ENCODE peak calls at places on chromosomes 12 and 14, in eight cellular contexts. E, V, Z, T, N, D, U and C are unnamed samples. For H3K4me1 and H3K36me3, the result is how much of the 10 kb centered on the place peaks cover.

GRCh38 chr14:77059276-77059934 is 30.9 kb upstream of the IRF2BPL start:
- DNase-seq in E (peak), V (no peak), Z (peak), T (no peak), N (no peak), D (no peak), U (peak), C (no peak)

GRCh38 chr12:122893208-122894151 is 2.4 kb downstream of the VPS37B start:
- DNase-seq in E (no peak), V (no peak), Z (no peak), T (no peak), N (no peak), D (no peak), U (no peak), C (no peak)

GRCh38 chr14:98548071-98548686 is 723.8 kb downstream of the BCL11B start:
- DNase-seq in E (no peak), V (no peak), Z (no peak), T (no peak), N (no peak), D (no peak), U (no peak), C (no peak)

GRCh38 chr12:47707905-47708543 is 2.2 kb upstream of the RPAP3 start:
- DNase-seq in E (no peak), V (no peak), Z (peak), T (no peak), N (no peak), D (no peak), U (no peak), C (no peak)

GRCh38 chr14:75566321-75566720 is 12.1 kb upstream of the FLVCR2 start:
- DNase-seq in E (no peak), V (no peak), Z (no peak), T (no peak), N (no peak), D (no peak), U (no peak), C (no peak)

GRCh38 chr12:42524716-42525115 is 64.8 kb downstream of the PRICKLE1 start:
- DNase-seq in E (no peak), V (no peak), Z (no peak), T (no peak), N (no peak), D (no peak), U (no peak), C (no peak)

GRCh38 chr12:103334447-103334846 is 161.3 kb downstream of the C12orf42 start:
- DNase-seq in E (no peak), V (no peak), Z (no peak), T (no peak), N (no peak), D (no peak), U (no peak), C (no peak)

GRCh38 chr12:56522486-56523193 is 1.0 kb downstream of the RBMS2 start:
- DNase-seq in E (no peak), V (no peak), Z (peak), T (no peak), N (no peak), D (no peak), U (peak), C (no peak)

GRCh38 chr14:52314521-52315354 is 626 bp downstream of the PTGER2 start:
- DNase-seq in E (peak), V (peak), Z (peak), T (no peak), N (no peak), D (peak), U (no peak), C (no peak)

GRCh38 chr12:28709996-28710685 is 438.9 kb upstream of the FAR2 start:
- DNase-seq in E (no peak), V (no peak), Z (no peak), T (no peak), N (no peak), D (no peak), U (no peak), C (no peak)

GRCh38 chr12:107405436-107405835 is 280.2 kb upstream of the PWP1 start:
- DNase-seq in E (no peak), V (peak), Z (no peak), T (peak), N (no peak), D (no peak), U (no peak), C (no peak)

GRCh38 chr12:45637706-45638105 is 91.8 kb upstream of the ARID2 start:
- DNase-seq in E (no peak), V (no peak), Z (no peak), T (no peak), N (no peak), D (no peak), U (no peak), C (no peak)

GRCh38 chr12:65867428-65867827 is 43.1 kb downstream of the HMGA2 start:
- DNase-seq in E (no peak), V (no peak), Z (no peak), T (no peak), N (no peak), D (no peak), U (no peak), C (no peak)

GRCh38 chr12:88571543-88571942 is 8.7 kb downstream of the KITLG start:
- DNase-seq in E (no peak), V (no peak), Z (no peak), T (no peak), N (no peak), D (no peak), U (no peak), C (no peak)

GRCh38 chr12:82651489-82651888 is 35.2 kb upstream of the TMTC2 start:
- DNase-seq in E (no peak), V (no peak), Z (no peak), T (no peak), N (no peak), D (no peak), U (no peak), C (no peak)

GRCh38 chr14:105075364-105076295 is 10.4 kb upstream of the GPR132 start:
- DNase-seq in E (peak), V (peak), Z (peak), T (peak), N (no peak), D (peak), U (peak), C (no peak)

GRCh38 chr14:93959239-93960107 is 16.9 kb downstream of the ASB2 start:
- DNase-seq in E (peak), V (no peak), Z (peak), T (peak), N (no peak), D (peak), U (peak), C (peak)

GRCh38 chr12:38370311-38370710 is 53.7 kb downstream of the ALG10B start:
- DNase-seq in E (no peak), V (no peak), Z (no peak), T (no peak), N (no peak), D (no peak), U (no peak), C (no peak)

GRCh38 chr12:106084048-106084671 is 54.6 kb downstream of the NUAK1 start:
- DNase-seq in E (no peak), V (no peak), Z (peak), T (no peak), N (no peak), D (no peak), U (no peak), C (no peak)

GRCh38 chr14:89279649-89280232 is 137.3 kb downstream of the FOXN3 start:
- DNase-seq in E (no peak), V (no peak), Z (no peak), T (no peak), N (no peak), D (no peak), U (no peak), C (no peak)

GRCh38 chr12:27431185-27431584 is 15.4 kb upstream of the SMCO2 start:
- DNase-seq in E (no peak), V (no peak), Z (no peak), T (no peak), N (no peak), D (no peak), U (no peak), C (no peak)

GRCh38 chr12:14403711-14404164 is 38.3 kb downstream of the ATF7IP start:
- DNase-seq in E (no peak), V (no peak), Z (peak), T (peak), N (no peak), D (no peak), U (no peak), C (no peak)

GRCh38 chr14:67240168-67240932 is 885 bp upstream of the PALS1 start:
- DNase-seq in E (peak), V (peak), Z (no peak), T (peak), N (peak), D (peak), U (peak), C (no peak)

GRCh38 chr14:53814371-53814770 is 142.3 kb downstream of the BMP4 start:
- DNase-seq in E (no peak), V (no peak), Z (no peak), T (no peak), N (no peak), D (no peak), U (no peak), C (no peak)
- H3K4me1 ChIP-seq in E (under half), V (under half), Z (under half), T (under half), N (under half), D (under half), U (under half), C (under half)

GRCh38 chr12:111267171-111267570 is 101.7 kb downstream of the PHETA1 start:
- DNase-seq in E (no peak), V (no peak), Z (no peak), T (no peak), N (no peak), D (no peak), U (no peak), C (no peak)
- H3K36me3 ChIP-seq in E (under half), V (under half), Z (under half), T (under half), N (under half), D (under half), U (under half), C (under half)

GRCh38 chr12:3164454-3165310 is 87.5 kb downstream of the TSPAN9 start:
- DNase-seq in E (peak), V (no peak), Z (no peak), T (no peak), N (no peak), D (no peak), U (no peak), C (no peak)
- H3K4me1 ChIP-seq in E (under half), V (half or more), Z (under half), T (under half), N (under half), D (under half), U (under half), C (under half)

GRCh38 chr12:111447571-111448265 is 42.0 kb downstream of the SH2B3 start:
- DNase-seq in E (no peak), V (no peak), Z (peak), T (no peak), N (no peak), D (no peak), U (no peak), C (no peak)
- H3K36me3 ChIP-seq in E (half or more), V (under half), Z (half or more), T (under half), N (half or more), D (half or more), U (half or more), C (under half)

GRCh38 chr12:96208801-96209534 is 14.8 kb downstream of the ELK3 start:
- DNase-seq in E (peak), V (no peak), Z (no peak), T (no peak), N (no peak), D (no peak), U (no peak), C (no peak)
- H3K4me1 ChIP-seq in E (under half), V (half or more), Z (under half), T (under half), N (under half), D (under half), U (under half), C (under half)

DNA sequence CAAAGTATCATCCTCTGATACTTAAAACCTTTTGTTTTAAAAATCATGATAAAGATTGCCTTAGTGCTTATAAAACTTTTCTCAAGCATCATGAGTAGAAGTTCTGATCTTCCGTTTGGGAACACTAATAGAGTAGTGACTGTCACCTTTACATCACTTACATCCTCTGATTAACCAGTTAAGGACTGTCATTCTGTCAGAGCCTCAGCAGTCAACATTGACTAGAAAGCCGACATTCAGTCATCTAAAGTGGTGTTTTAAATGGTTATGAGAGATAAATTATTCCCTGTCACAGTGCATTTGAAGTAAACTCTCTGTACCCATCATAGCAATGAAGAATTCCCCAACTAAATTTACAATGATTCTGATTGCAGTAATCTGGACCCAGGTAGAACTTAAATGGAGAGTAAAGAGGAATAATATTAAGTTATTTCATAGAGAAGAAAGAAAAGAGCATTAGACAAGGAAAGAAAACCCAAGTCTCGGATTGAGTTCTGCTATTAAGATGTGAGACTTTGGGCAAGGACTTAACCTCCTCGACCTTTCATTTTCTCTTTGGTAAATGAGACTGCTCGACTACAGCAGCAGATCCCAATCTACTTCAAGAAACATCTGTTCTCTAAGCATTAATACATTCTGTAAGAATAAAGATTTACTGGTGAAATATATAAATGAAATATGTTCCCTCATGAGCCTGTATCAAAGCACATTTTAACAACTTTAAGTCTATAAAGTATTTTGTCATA is 563.9 kb upstream of the LMO3 start:
- DNase-seq in E (no peak), V (no peak), Z (no peak), T (no peak), N (no peak), D (no peak), U (no peak), C (no peak)
- H3K36me3 ChIP-seq in E (under half), V (under half), Z (under half), T (under half), N (under half), D (under half), U (under half), C (under half)

DNA sequence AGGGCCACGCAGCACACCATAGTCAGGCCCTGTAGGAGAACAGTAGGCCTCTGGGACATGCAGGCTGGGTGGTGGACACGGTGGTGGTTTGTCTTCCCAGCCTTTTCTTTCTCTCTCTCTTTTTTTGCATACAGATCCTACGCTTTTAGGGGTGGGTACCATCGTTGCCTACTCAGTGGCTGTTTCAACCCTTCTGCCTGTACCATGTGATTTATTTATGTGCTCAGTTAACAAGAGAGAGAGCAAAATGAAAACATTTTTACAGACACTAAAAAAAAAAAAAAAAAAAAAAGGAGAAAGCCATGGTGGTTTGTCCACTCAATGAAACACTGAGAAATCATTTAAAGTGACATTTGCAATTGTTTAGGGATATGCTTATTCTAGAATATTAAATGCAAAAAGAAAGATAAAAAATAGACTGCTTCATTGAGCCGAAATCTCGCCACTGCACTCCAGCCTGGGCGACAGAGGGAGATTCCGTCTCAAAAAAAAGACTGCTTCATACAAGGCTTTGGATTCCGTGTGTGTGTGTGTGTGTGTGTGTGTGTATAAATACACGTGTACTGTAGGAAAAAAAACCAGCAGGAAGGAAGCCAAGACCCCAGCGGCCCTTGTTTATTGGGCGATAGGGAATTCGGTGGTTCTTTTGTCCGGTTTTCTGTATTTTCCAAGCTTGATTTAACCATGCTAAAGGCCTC is 3.3 kb upstream of the ZNF839 start:
- DNase-seq in E (no peak), V (no peak), Z (no peak), T (peak), N (peak), D (no peak), U (peak), C (peak)
- H3K4me1 ChIP-seq in E (under half), V (half or more), Z (half or more), T (under half), N (under half), D (under half), U (under half), C (half or more)

GRCh38 chr12:131919051-131919347 is 10.1 kb upstream of the PUS1 start:
- DNase-seq in E (no peak), V (no peak), Z (peak), T (no peak), N (no peak), D (no peak), U (no peak), C (no peak)

GRCh38 chr12:131917711-131918306 is 11.3 kb upstream of the PUS1 start:
- DNase-seq in E (peak), V (no peak), Z (peak), T (no peak), N (no peak), D (no peak), U (no peak), C (no peak)

GRCh38 chr12:131919366-131920156 is 9.5 kb upstream of the PUS1 start:
- DNase-seq in E (peak), V (no peak), Z (peak), T (no peak), N (no peak), D (no peak), U (no peak), C (no peak)

GRCh38 chr12:131917139-131917710 is 11.9 kb upstream of the PUS1 start:
- DNase-seq in E (peak), V (no peak), Z (peak), T (no peak), N (no peak), D (no peak), U (no peak), C (no peak)

DNA sequence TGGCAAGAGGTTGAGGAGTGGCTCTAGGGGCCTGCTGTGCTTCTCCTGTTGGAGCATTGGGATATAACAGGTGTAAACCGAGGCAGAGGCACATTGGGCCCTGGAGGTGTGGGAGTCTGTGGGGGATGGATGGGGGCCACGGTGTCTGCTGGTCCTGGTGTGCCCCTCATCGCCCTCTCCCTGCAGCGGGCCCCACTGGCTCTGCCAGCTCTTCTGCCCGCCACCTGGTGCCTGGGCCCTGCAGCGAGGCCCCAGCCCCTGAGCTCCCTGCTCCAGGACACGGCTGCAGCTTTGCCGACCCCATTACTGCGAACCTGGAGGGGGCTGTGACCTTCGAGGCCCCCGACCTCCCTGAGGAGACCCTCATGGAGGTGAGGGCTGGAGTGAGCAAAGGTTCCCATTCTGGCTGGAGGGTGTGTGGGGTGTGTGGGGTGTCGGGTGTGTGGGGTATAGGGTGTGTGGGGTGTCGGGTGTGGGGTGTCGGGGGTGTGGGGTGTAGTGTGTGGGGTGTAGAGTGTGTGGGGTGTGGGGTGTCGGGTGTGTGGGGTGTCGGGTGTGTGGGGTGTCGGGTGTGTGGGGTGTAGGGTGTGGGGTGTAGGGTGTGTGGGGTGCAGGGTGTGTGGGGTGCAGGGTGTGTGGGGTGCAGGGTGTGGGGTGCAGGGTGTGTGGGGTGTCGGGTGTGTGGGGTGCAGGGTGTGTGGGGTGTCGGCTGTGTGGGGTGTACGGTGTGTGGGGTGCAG is 10.6 kb upstream of the PUS1 start:
- DNase-seq in E (no peak), V (no peak), Z (peak), T (no peak), N (no peak), D (no peak), U (no peak), C (no peak)
- H3K36me3 ChIP-seq in E (half or more), V (half or more), Z (under half), T (under half), N (half or more), D (half or more), U (under half), C (half or more)

GRCh38 chr12:54424232-54424631 is 5.2 kb upstream of the ITGA5 start:
- DNase-seq in E (no peak), V (no peak), Z (no peak), T (no peak), N (no peak), D (no peak), U (no peak), C (no peak)
- H3K4me1 ChIP-seq in E (under half), V (half or more), Z (half or more), T (half or more), N (under half), D (under half), U (under half), C (half or more)

DNA sequence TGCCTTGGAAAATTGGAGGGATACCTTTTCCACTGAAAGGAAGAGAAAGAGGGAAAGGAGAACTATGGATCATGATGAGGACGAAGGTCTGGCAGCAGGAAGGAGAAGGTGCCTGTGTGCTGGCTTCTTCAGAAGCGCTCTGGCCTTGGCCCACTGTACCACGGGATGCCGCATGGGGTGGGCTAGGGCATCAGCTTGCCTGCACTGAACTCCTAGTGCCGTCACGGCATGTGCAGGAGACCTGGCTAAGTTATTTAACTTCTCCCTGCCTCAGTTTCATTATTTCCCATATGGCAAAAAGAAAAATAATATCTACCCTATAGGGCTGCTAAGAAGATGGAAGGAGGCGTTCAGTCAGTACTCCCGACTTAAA is 28.1 kb downstream of the FBXO21 start:
- DNase-seq in E (no peak), V (no peak), Z (no peak), T (no peak), N (no peak), D (no peak), U (no peak), C (no peak)
- H3K36me3 ChIP-seq in E (half or more), V (half or more), Z (half or more), T (under half), N (half or more), D (half or more), U (half or more), C (half or more)